ENCODE peak calls at places on chromosomes 7 and 10, in seven cellular contexts. W is stimulated activated CD4-positive, alpha-beta T cell treated with anti-CD3 and anti-CD28 coated beads, Interleukin-4, amount 100 ng/mL, for 48 hours; E is globus pallidus; R is AG20443; F is NCI-H774; X is left lung; Y is transverse colon. U is an unnamed sample.

GRCh38 chr7:96321041-96321669 is 743 bp downstream of the SLC25A13 start:
- DNase-seq in W (peak; percentile 60), E (peak; percentile 93), R (peak; percentile 84), F (peak; percentile 56), X (peak; percentile 90), Y (peak; percentile 90), U (peak; percentile 72)

GRCh38 chr7:75735059-75735458 is 3.7 kb downstream of the HIP1 start:
- DNase-seq in W (no peak), E (no peak), R (no peak), F (no peak), X (no peak), Y (no peak), U (no peak)

GRCh38 chr10:131561897-131562296 is 250.4 kb upstream of the TCERG1L start:
- DNase-seq in W (no peak), E (no peak), R (no peak), F (peak; percentile 46), X (no peak), Y (no peak), U (no peak)

GRCh38 chr10:84360634-84361365 is 32.4 kb downstream of the CCSER2 start:
- DNase-seq in W (no peak), E (no peak), R (peak; percentile 33), F (no peak), X (no peak), Y (no peak), U (no peak)

GRCh38 chr10:102549549-102549948 is 45.8 kb downstream of the SUFU start:
- DNase-seq in W (no peak), E (no peak), R (no peak), F (no peak), X (no peak), Y (no peak), U (no peak)

GRCh38 chr10:113049881-113050280 is 99.8 kb downstream of the TCF7L2 start:
- DNase-seq in W (no peak), E (no peak), R (peak; percentile 14), F (no peak), X (no peak), Y (no peak), U (no peak)

GRCh38 chr10:62195675-62195926 is 73.0 kb downstream of the RTKN2 start:
- DNase-seq in W (no peak), E (no peak), R (no peak), F (no peak), X (no peak), Y (no peak), U (no peak)

GRCh38 chr7:25835191-25835590 is 316.8 kb upstream of the NFE2L3 start:
- DNase-seq in W (no peak), E (no peak), R (peak; percentile 49), F (no peak), X (no peak), Y (no peak), U (no peak)

GRCh38 chr10:94315975-94316464 is 46.7 kb downstream of the NOC3L start:
- DNase-seq in W (no peak), E (no peak), R (peak; percentile 37), F (no peak), X (no peak), Y (no peak), U (peak; percentile 50)

GRCh38 chr7:107494315-107494751 is 24.5 kb downstream of the GPR22 start:
- DNase-seq in W (no peak), E (no peak), R (no peak), F (no peak), X (no peak), Y (no peak), U (no peak)

GRCh38 chr7:106723398-106723797 is 62.4 kb upstream of the CCDC71L start:
- DNase-seq in W (no peak), E (no peak), R (no peak), F (no peak), X (no peak), Y (no peak), U (no peak)

GRCh38 chr10:62082270-62082669 is 180.8 kb downstream of the ARID5B start:
- DNase-seq in W (no peak), E (no peak), R (no peak), F (no peak), X (no peak), Y (no peak), U (no peak)

GRCh38 chr7:35805876-35806275 is 5.0 kb downstream of the SEPTIN7 start:
- DNase-seq in W (no peak), E (no peak), R (peak; percentile 24), F (no peak), X (no peak), Y (no peak), U (no peak)

GRCh38 chr7:92765725-92766124 is 70.6 kb downstream of the CDK6 start:
- DNase-seq in W (no peak), E (no peak), R (peak; percentile 74), F (no peak), X (no peak), Y (no peak), U (peak; percentile 43)

GRCh38 chr7:135923700-135924261 is 53.4 kb downstream of the MTPN start:
- DNase-seq in W (no peak), E (no peak), R (peak; percentile 92), F (peak; percentile 40), X (no peak), Y (no peak), U (peak; percentile 74)

GRCh38 chr10:124596914-124597676 is 135.5 kb downstream of the LHPP start:
- DNase-seq in W (no peak), E (no peak), R (no peak), F (no peak), X (no peak), Y (no peak), U (no peak)

GRCh38 chr7:128876586-128876977 is 13.9 kb downstream of the ATP6V1F start:
- DNase-seq in W (no peak), E (no peak), R (no peak), F (no peak), X (no peak), Y (peak; percentile 61), U (no peak)

GRCh38 chr10:78177431-78178185 is 143.9 kb downstream of the RPS24 start:
- DNase-seq in W (no peak), E (no peak), R (no peak), F (no peak), X (peak; percentile 22), Y (no peak), U (no peak)

GRCh38 chr7:43747703-43748102 is 10.8 kb upstream of the BLVRA start:
- DNase-seq in W (no peak), E (no peak), R (no peak), F (no peak), X (no peak), Y (no peak), U (no peak)

GRCh38 chr7:151806938-151807775 is 69.8 kb downstream of the PRKAG2 start:
- DNase-seq in W (no peak), E (no peak), R (no peak), F (no peak), X (peak; percentile 22), Y (no peak), U (no peak)

GRCh38 chr7:129617178-129617577 is 5.7 kb downstream of the NRF1 start:
- DNase-seq in W (no peak), E (no peak), R (no peak), F (no peak), X (no peak), Y (no peak), U (no peak)

GRCh38 chr10:27297848-27298524 is 57.4 kb upstream of the ACBD5 start:
- DNase-seq in W (no peak), E (no peak), R (no peak), F (no peak), X (no peak), Y (no peak), U (no peak)